ENCODE peak calls at places on chromosome 3, in ten cellular contexts. G, W, O, D, E, Q, T, V, X and J are unnamed samples.

GRCh38 chr3:119234610-119235009 is 6.1 kb downstream of the B4GALT4 start:
- DNase-seq in G (no peak), W (no peak), O (no peak), D (no peak), E (no peak), Q (no peak), T (no peak), V (no peak), X (no peak), J (no peak)

GRCh38 chr3:62335196-62335595 is 38.2 kb downstream of the FEZF2 start:
- DNase-seq in G (no peak), W (no peak), O (no peak), D (no peak), E (no peak), Q (no peak), T (no peak), V (no peak), X (no peak), J (no peak)

GRCh38 chr3:10470120-10470665 is 35.2 kb downstream of the ATP2B2 start:
- DNase-seq in G (no peak), W (no peak), O (no peak), D (no peak), E (no peak), Q (no peak), T (no peak), V (no peak), X (no peak), J (no peak)

GRCh38 chr3:124261301-124261700 is 269.4 kb upstream of the ROPN1 start:
- DNase-seq in G (no peak), W (no peak), O (no peak), D (no peak), E (no peak), Q (no peak), T (no peak), V (no peak), X (no peak), J (no peak)

GRCh38 chr3:162517110-162517509 is 1020.5 kb downstream of the OTOL1 start:
- DNase-seq in G (no peak), W (no peak), O (peak), D (no peak), E (no peak), Q (no peak), T (no peak), V (no peak), X (peak), J (no peak)

GRCh38 chr3:15300318-15301078 is 31.9 kb downstream of the SH3BP5 start:
- DNase-seq in G (no peak), W (no peak), O (peak), D (peak), E (no peak), Q (no peak), T (peak), V (peak), X (peak), J (no peak)

GRCh38 chr3:174438501-174439156 is 420.5 kb upstream of the NAALADL2 start:
- DNase-seq in G (no peak), W (no peak), O (peak), D (no peak), E (no peak), Q (no peak), T (peak), V (peak), X (peak), J (no peak)

GRCh38 chr3:173993299-173993698 is 595.8 kb downstream of the NLGN1 start:
- DNase-seq in G (no peak), W (no peak), O (peak), D (no peak), E (peak), Q (no peak), T (peak), V (peak), X (peak), J (no peak)

GRCh38 chr3:177015881-177016280 is 181.4 kb downstream of the TBL1XR1 start:
- DNase-seq in G (no peak), W (no peak), O (no peak), D (no peak), E (no peak), Q (no peak), T (no peak), V (no peak), X (no peak), J (no peak)

GRCh38 chr3:99128205-99128604 is 226.7 kb upstream of the DCBLD2 start:
- DNase-seq in G (no peak), W (no peak), O (no peak), D (no peak), E (no peak), Q (no peak), T (no peak), V (no peak), X (peak), J (no peak)

GRCh38 chr3:52471371-52472238 is 16.2 kb downstream of the NISCH start:
- DNase-seq in G (no peak), W (no peak), O (peak), D (peak), E (no peak), Q (peak), T (peak), V (peak), X (peak), J (peak)

GRCh38 chr3:112995800-112996199 is 5.0 kb downstream of the GTPBP8 start:
- DNase-seq in G (no peak), W (no peak), O (no peak), D (no peak), E (no peak), Q (no peak), T (no peak), V (no peak), X (no peak), J (no peak)

GRCh38 chr3:128597900-128598299 is 52.7 kb downstream of the RPN1 start:
- DNase-seq in G (no peak), W (no peak), O (no peak), D (no peak), E (no peak), Q (no peak), T (peak), V (no peak), X (peak), J (no peak)

GRCh38 chr3:30233924-30234666 is 372.3 kb upstream of the TGFBR2 start:
- DNase-seq in G (no peak), W (no peak), O (peak), D (no peak), E (no peak), Q (no peak), T (no peak), V (peak), X (peak), J (no peak)

GRCh38 chr3:148856404-148856803 is 8.7 kb upstream of the CPA3 start:
- DNase-seq in G (no peak), W (no peak), O (no peak), D (no peak), E (no peak), Q (no peak), T (no peak), V (no peak), X (no peak), J (no peak)

GRCh38 chr3:38560284-38560683 is 64.1 kb downstream of the EXOG start:
- DNase-seq in G (no peak), W (no peak), O (no peak), D (no peak), E (no peak), Q (no peak), T (no peak), V (no peak), X (no peak), J (no peak)

DNA sequence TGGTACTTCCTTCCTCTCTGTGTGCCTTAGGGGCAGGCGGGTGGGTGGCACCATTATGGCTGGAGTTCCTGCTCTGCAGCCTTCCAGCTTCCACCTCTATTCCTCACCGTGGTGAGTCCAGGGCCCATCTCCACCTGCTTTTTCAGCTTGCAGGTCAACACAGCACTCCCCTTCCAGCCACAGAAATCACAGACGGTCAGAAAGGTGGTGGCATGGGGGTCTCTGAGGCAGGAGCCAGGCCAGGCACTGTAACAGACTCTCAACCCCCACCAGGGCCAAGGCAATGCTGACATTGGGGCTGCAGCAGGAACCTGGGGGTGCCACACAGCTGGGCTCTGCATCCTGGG is 16.6 kb downstream of the KLF15 start:
- DNase-seq in G (no peak), W (no peak), O (no peak), D (no peak), E (no peak), Q (no peak), T (no peak), V (no peak), X (no peak), J (no peak)
- TF ChIP-seq CTCF in G (no peak), W (no peak), O (no peak), D (no peak), E (no peak), Q (no peak), T (no peak), V (no peak), X (no peak), J (no peak)

DNA sequence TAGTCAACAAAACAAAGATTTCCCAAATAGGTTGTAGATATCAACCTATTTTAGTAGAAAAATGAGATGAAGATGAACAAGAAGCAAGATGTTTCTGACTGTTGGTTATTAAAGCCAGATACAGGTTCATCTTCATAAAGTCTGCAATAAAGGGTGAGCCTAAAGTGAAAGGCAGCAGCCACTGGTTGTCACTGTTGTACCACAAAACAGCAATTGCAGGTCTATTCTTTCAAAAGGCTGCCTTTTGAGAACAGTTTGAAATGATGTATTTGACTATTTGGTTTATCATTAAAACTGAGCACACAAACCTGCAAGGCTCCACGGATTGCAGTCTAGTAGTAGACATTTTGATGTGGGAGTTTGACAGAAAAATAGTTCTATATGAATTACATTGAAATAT is 543.4 kb downstream of the GBE1 start:
- DNase-seq in G (no peak), W (no peak), O (peak), D (no peak), E (no peak), Q (no peak), T (no peak), V (peak), X (peak), J (no peak)
- TF ChIP-seq CTCF in G (peak), W (no peak), O (peak), D (no peak), E (peak), Q (no peak), T (peak), V (no peak), X (peak), J (peak)

GRCh38 chr3:149969110-149969944 is 1.4 kb downstream of the PFN2 start:
- DNase-seq in G (peak), W (no peak), O (peak), D (peak), E (peak), Q (peak), T (peak), V (peak), X (peak), J (peak)
- TF ChIP-seq CTCF in G (peak), W (no peak), O (peak), D (no peak), E (peak), Q (peak), T (peak), V (no peak), X (no peak), J (no peak)

DNA sequence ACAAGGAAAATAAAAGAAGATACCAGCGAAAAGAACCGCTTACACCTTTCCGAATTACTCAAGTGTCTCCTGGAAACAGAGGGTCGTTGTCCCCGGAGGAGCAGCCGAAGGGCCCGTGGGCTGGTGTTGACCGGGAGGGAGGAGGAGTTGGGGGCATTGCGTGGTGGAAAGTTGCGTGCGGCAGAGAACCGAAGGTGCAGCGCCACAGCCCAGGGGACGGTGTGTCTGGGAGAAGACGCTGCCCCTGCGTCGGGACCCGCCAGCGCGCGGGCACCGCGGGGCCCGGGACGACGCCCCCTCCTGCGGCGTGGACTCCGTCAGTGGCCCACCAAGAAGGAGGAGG is 325 bp downstream of the ALCAM start:
- DNase-seq in G (no peak), W (peak), O (peak), D (peak), E (no peak), Q (no peak), T (no peak), V (no peak), X (no peak), J (peak)
- TF ChIP-seq CTCF in G (no peak), W (no peak), O (no peak), D (no peak), E (no peak), Q (no peak), T (no peak), V (no peak), X (no peak), J (no peak)

GRCh38 chr3:160953681-160954080 is 151.5 kb downstream of the B3GALNT1 start:
- DNase-seq in G (no peak), W (no peak), O (no peak), D (no peak), E (no peak), Q (no peak), T (no peak), V (peak), X (no peak), J (no peak)

GRCh38 chr3:160951677-160952487 is 153.3 kb downstream of the B3GALNT1 start:
- DNase-seq in G (no peak), W (no peak), O (no peak), D (no peak), E (no peak), Q (no peak), T (no peak), V (no peak), X (no peak), J (no peak)

GRCh38 chr3:160950954-160951353 is 154.2 kb downstream of the B3GALNT1 start:
- DNase-seq in G (no peak), W (no peak), O (no peak), D (no peak), E (no peak), Q (no peak), T (no peak), V (no peak), X (no peak), J (no peak)

GRCh38 chr3:160956785-160957184 is 148.4 kb downstream of the B3GALNT1 start:
- DNase-seq in G (no peak), W (no peak), O (peak), D (no peak), E (no peak), Q (no peak), T (no peak), V (peak), X (peak), J (no peak)
- TF ChIP-seq CTCF in G (no peak), W (no peak), O (peak), D (peak), E (peak), Q (peak), T (peak), V (peak), X (peak), J (no peak)

GRCh38 chr3:59300727-59301134 is 250.9 kb upstream of the CFAP20DC start:
- DNase-seq in G (no peak), W (no peak), O (no peak), D (no peak), E (no peak), Q (no peak), T (no peak), V (no peak), X (no peak), J (no peak)

GRCh38 chr3:59308001-59308400 is 258.2 kb upstream of the CFAP20DC start:
- DNase-seq in G (no peak), W (no peak), O (no peak), D (no peak), E (no peak), Q (no peak), T (no peak), V (no peak), X (no peak), J (no peak)

GRCh38 chr3:59299561-59299960 is 249.7 kb upstream of the CFAP20DC start:
- DNase-seq in G (no peak), W (no peak), O (no peak), D (no peak), E (no peak), Q (no peak), T (no peak), V (no peak), X (no peak), J (no peak)

GRCh38 chr3:59306436-59306835 is 256.6 kb upstream of the CFAP20DC start:
- DNase-seq in G (no peak), W (no peak), O (no peak), D (no peak), E (no peak), Q (no peak), T (no peak), V (no peak), X (no peak), J (no peak)

DNA sequence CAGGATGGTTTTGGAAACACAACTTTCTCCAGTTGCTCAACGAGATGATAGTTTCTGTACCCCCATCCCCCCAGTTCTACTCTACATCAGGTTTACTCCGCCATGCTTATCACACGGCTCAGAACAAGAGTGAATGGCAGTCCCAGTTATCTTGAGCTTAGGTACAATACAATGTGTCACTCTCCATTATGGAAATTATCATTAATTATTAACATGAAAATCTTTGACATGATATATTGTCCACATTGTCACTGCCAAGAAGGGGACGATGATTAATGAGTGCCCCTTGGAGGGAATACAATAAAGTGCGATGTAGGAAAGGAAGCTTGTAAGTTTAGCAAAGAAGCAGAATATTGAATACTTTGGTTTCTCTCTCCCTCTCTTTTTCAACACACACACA is 252.6 kb upstream of the CFAP20DC start:
- DNase-seq in G (no peak), W (no peak), O (no peak), D (no peak), E (no peak), Q (no peak), T (no peak), V (no peak), X (no peak), J (no peak)
- TF ChIP-seq CTCF in G (no peak), W (no peak), O (no peak), D (no peak), E (no peak), Q (no peak), T (no peak), V (no peak), X (no peak), J (no peak)

GRCh38 chr3:86986666-86987420 is 4.1 kb downstream of the VGLL3 start:
- DNase-seq in G (no peak), W (no peak), O (no peak), D (no peak), E (no peak), Q (no peak), T (peak), V (no peak), X (peak), J (no peak)

GRCh38 chr3:86982883-86983282 is 8.1 kb downstream of the VGLL3 start:
- DNase-seq in G (no peak), W (no peak), O (no peak), D (no peak), E (peak), Q (no peak), T (peak), V (no peak), X (peak), J (no peak)

GRCh38 chr3:86984271-86984670 is 6.7 kb downstream of the VGLL3 start:
- DNase-seq in G (no peak), W (no peak), O (no peak), D (no peak), E (no peak), Q (no peak), T (no peak), V (no peak), X (peak), J (no peak)

GRCh38 chr3:86987421-86987715 is 3.6 kb downstream of the VGLL3 start:
- DNase-seq in G (no peak), W (no peak), O (no peak), D (no peak), E (no peak), Q (no peak), T (no peak), V (no peak), X (no peak), J (no peak)

GRCh38 chr3:86985427-86985826 is 5.5 kb downstream of the VGLL3 start:
- DNase-seq in G (no peak), W (no peak), O (no peak), D (no peak), E (no peak), Q (no peak), T (no peak), V (no peak), X (peak), J (no peak)
- TF ChIP-seq CTCF in G (no peak), W (no peak), O (no peak), D (no peak), E (no peak), Q (no peak), T (no peak), V (no peak), X (no peak), J (no peak)

GRCh38 chr3:190701096-190701532 is 161.4 kb downstream of the GMNC start:
- DNase-seq in G (peak), W (no peak), O (peak), D (peak), E (peak), Q (no peak), T (no peak), V (peak), X (peak), J (no peak)
- TF ChIP-seq CTCF in G (peak), W (no peak), O (peak), D (peak), E (peak), Q (no peak), T (peak), V (peak), X (peak), J (peak)

GRCh38 chr3:71171246-71171645 is 412.3 kb downstream of the FOXP1 start:
- DNase-seq in G (no peak), W (no peak), O (no peak), D (no peak), E (no peak), Q (no peak), T (no peak), V (no peak), X (no peak), J (no peak)
- TF ChIP-seq CTCF in G (no peak), W (no peak), O (no peak), D (no peak), E (no peak), Q (no peak), T (no peak), V (no peak), X (no peak), J (no peak)